ENCODE peak calls at places on chromosomes 4 and X, in eight cellular contexts. H is IMR-90, D is adrenal gland, V is lower leg skin, I is tibial nerve, Q is body of pancreas, M is sigmoid colon, F is ovary. Y is an unnamed sample.

GRCh38 chrX:51487960-51488267 is 8.5 kb downstream of the NUDT11 start:
- DNase-seq in D (no peak), Q (no peak), M (no peak), V (no peak), H (peak; percentile 21), I (no peak), F (no peak), Y (no peak)

GRCh38 chr4:8409271-8410065 is 31.1 kb downstream of the ACOX3 start:
- DNase-seq in F (no peak), Q (no peak), I (no peak), D (no peak), M (peak; percentile 68), V (no peak), H (no peak), Y (no peak)

GRCh38 chr4:29131304-29131703 is 1588.9 kb upstream of the PCDH7 start:
- DNase-seq in V (no peak), F (no peak), D (no peak), I (no peak), H (peak; percentile 4), Q (no peak), M (no peak), Y (no peak)

GRCh38 chr4:138259801-138260200 is 17.7 kb upstream of the SLC7A11 start:
- DNase-seq in V (no peak), Q (no peak), M (no peak), D (no peak), F (no peak), H (peak; percentile 64), I (no peak), Y (no peak)

GRCh38 chr4:47668810-47669408 is 169.0 kb downstream of the CORIN start:
- DNase-seq in Q (peak; percentile 28), D (peak; percentile 34), F (no peak), M (no peak), H (peak; percentile 65), V (no peak), I (no peak), Y (peak; percentile 3)

GRCh38 chrX:103236296-103236695 is 18.7 kb downstream of the TCEAL8 start:
- DNase-seq in F (no peak), Q (no peak), D (no peak), V (no peak), I (no peak), H (no peak), M (no peak), Y (no peak)

GRCh38 chrX:154096140-154097002 is 1.1 kb downstream of the MECP2 start:
- DNase-seq in M (no peak), V (no peak), H (peak; percentile 43), Q (peak; percentile 24), I (no peak), F (peak; percentile 34), D (peak; percentile 38), Y (peak; percentile 26)

GRCh38 chr4:138953962-138954371 is 61.6 kb upstream of the NOCT start:
- DNase-seq in V (no peak), M (no peak), I (no peak), D (no peak), F (no peak), H (peak; percentile 86), Q (no peak), Y (no peak)

GRCh38 chr4:185734214-185734613 is 77.8 kb downstream of the SORBS2 start:
- DNase-seq in D (no peak), F (no peak), I (no peak), H (no peak), Q (no peak), V (no peak), M (no peak), Y (no peak)

GRCh38 chr4:82017680-82018079 is 356.1 kb downstream of the HNRNPD start:
- DNase-seq in D (no peak), H (peak; percentile 32), M (no peak), I (no peak), F (no peak), Q (no peak), V (no peak), Y (no peak)

GRCh38 chr4:182574706-182575105 is 331.5 kb downstream of the TENM3 start:
- DNase-seq in D (no peak), H (no peak), F (no peak), V (no peak), Q (no peak), M (no peak), I (no peak), Y (no peak)

GRCh38 chr4:143402776-143403550 is 66.3 kb downstream of the GAB1 start:
- DNase-seq in V (no peak), D (no peak), F (no peak), Q (no peak), M (no peak), I (no peak), H (no peak), Y (no peak)

GRCh38 chrX:115949900-115950822 is 220.4 kb upstream of the AGTR2 start:
- DNase-seq in H (no peak), D (peak; percentile 54), I (no peak), V (no peak), M (no peak), F (peak; percentile 41), Q (peak; percentile 64), Y (no peak)

GRCh38 chr4:89158884-89159503 is 47.7 kb downstream of the TIGD2 start:
- DNase-seq in Q (peak; percentile 23), I (no peak), H (peak; percentile 43), V (no peak), F (no peak), D (no peak), M (no peak), Y (no peak)

GRCh38 chrX:118761950-118762725 is 34.7 kb downstream of the IL13RA1 start:
- DNase-seq in Q (no peak), V (no peak), M (no peak), F (no peak), D (no peak), I (no peak), H (no peak), Y (no peak)

GRCh38 chr4:176782794-176783193 is 9.9 kb downstream of the VEGFC start:
- DNase-seq in V (no peak), M (no peak), F (no peak), I (no peak), D (no peak), H (peak; percentile 54), Q (no peak), Y (peak; percentile 47)

GRCh38 chr4:69860521-69861298 is 765 bp upstream of the SULT1E1 start:
- DNase-seq in Q (no peak), D (no peak), V (no peak), H (no peak), M (no peak), I (no peak), F (no peak), Y (no peak)

GRCh38 chr4:139851639-139852038 is 186.0 kb downstream of the MGST2 start:
- DNase-seq in H (no peak), F (no peak), I (no peak), D (no peak), M (no peak), V (no peak), Q (no peak), Y (no peak)

GRCh38 chr4:108861339-108861738 is 98.5 kb upstream of the ETNPPL start:
- DNase-seq in Q (peak; percentile 51), M (no peak), I (no peak), H (peak; percentile 24), F (no peak), D (peak; percentile 23), V (no peak), Y (peak; percentile 20)

GRCh38 chr4:161767116-161767515 is 396.7 kb downstream of the FSTL5 start:
- DNase-seq in F (no peak), H (peak; percentile 28), Q (no peak), I (no peak), D (no peak), M (no peak), V (no peak), Y (no peak)

GRCh38 chrX:34631826-34632225 is 25.3 kb downstream of the TMEM47 start:
- DNase-seq in Q (no peak), I (no peak), H (peak; percentile 30), V (no peak), D (no peak), F (no peak), M (no peak), Y (no peak)

GRCh38 chrX:101931494-101932248 is at the start of gene ZMAT1:
- DNase-seq in H (peak; percentile 43), D (peak; percentile 97), Q (peak; percentile 96), V (peak; percentile 98), F (peak; percentile 95), I (peak; percentile 89), M (peak; percentile 97), Y (peak; percentile 93)
- TF ChIP-seq POLR2A in H (no peak), D (peak; percentile 95), Q (peak; percentile 93), V (no peak), F (peak; percentile 83), I (peak; percentile 87), M (peak; percentile 84), Y (peak; percentile 24)

DNA sequence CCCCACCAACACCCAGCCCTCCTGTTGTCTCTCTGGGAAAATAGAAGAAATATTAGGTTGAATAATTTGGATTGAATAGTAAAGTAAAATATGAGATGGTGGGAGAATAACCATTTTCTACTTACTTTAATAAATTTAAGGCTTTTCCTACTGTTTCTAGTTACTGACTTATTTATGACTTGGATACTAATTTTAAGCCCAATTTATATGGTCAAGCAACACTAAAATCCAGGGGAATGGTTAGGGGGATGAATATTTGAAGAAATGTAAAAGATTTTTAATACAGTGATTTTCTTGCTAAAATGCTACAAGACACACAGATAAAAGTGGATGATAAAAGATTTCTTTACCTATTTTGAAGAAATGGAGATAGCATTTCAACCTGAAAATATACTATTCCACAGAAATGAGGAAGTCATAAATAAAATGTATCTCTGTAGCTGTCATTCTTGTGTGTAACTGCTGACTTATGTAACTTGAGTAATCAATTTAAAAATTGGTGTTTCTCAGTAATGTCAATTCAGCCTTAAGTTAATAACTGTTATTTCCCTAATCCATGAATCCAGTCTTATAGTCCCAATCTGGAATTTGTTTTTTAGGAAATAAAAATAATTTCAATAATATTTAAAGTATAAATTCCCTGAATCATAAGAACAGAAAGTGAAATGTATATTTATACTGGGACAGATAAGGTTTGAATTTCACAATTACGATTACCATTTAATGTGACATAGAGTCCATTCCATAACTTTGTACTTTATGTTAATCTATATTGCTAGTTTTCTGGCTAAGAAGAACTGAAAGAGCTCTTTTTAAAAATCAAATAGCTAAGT is 24.3 kb upstream of the IL2 start:
- DNase-seq in D (no peak), F (no peak), Q (no peak), V (no peak), M (no peak), H (no peak), I (no peak), Y (no peak)
- TF ChIP-seq CTCF in D (no peak), F (no peak), Q (no peak), V (no peak), M (no peak), H (no peak), I (no peak), Y (no peak)

GRCh38 chrX:10620121-10620699 is at the start of gene MID1:
- DNase-seq in I (peak; percentile 30), H (peak; percentile 80), D (peak; percentile 73), M (peak; percentile 90), Q (peak; percentile 78), F (peak; percentile 80), V (peak; percentile 92), Y (peak; percentile 79)
- TF ChIP-seq POLR2A in I (peak; percentile 62), H (peak; percentile 33), D (no peak), M (peak; percentile 58), Q (peak; percentile 40), F (peak; percentile 20), V (no peak), Y (peak; percentile 75)

DNA sequence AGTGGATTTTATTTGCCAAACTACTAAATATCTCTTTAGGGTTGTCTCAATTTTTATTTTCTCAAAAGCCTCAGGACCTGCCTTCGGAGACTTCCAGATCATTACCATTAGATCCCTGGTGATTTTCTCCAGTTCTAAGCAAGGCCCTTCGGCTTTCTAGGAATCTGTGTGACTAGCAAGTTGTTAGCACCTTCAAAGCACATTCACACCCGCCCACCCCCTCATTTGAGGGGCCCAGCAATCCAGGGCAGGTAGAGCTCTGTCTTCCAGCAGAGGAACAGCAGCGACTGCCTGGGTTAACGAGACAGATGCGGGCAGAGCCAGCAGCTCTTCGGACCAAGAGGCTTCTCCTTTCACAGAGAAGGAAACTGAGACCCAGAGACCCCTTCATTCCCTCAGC is 2.0 kb downstream of the WDR1 start:
- DNase-seq in V (no peak), H (no peak), I (no peak), M (no peak), Q (no peak), F (no peak), D (no peak), Y (no peak)
- TF ChIP-seq CTCF in V (no peak), H (no peak), I (no peak), M (no peak), Q (no peak), F (no peak), D (no peak), Y (no peak)